ENCODE peak calls at places on chromosomes 13 and 19, in five cellular contexts. M, E, V, D and Z are unnamed samples.

GRCh38 chr13:108902557-108903155 is 273.2 kb downstream of the MYO16 start:
- DNase-seq in M (no peak), E (no peak), V (no peak), D (no peak), Z (peak; percentile 69)

GRCh38 chr19:47779524-47780214 is 1.2 kb downstream of the SELENOW start:
- DNase-seq in M (peak; percentile 30), E (no peak), V (no peak), D (no peak), Z (no peak)

GRCh38 chr19:23254141-23254910 is 4.1 kb upstream of the ZNF724 start:
- DNase-seq in M (no peak), E (no peak), V (no peak), D (no peak), Z (no peak)

GRCh38 chr13:50123862-50124535 is 108.8 kb downstream of the KCNRG start:
- DNase-seq in M (peak; percentile 47), E (peak; percentile 74), V (peak; percentile 85), D (peak; percentile 91), Z (peak; percentile 83)

GRCh38 chr19:31054430-31054829 is 294.8 kb downstream of the TSHZ3 start:
- DNase-seq in M (no peak), E (peak; percentile 9), V (no peak), D (peak; percentile 69), Z (peak; percentile 52)

GRCh38 chr19:6278740-6279619 is 795 bp downstream of the MLLT1 start:
- DNase-seq in M (no peak), E (no peak), V (no peak), D (no peak), Z (no peak)

GRCh38 chr13:97468331-97468730 is 34.4 kb downstream of the RAP2A start:
- DNase-seq in M (no peak), E (no peak), V (no peak), D (no peak), Z (no peak)

GRCh38 chr19:35041548-35042055 is at the start of gene HPN:
- DNase-seq in M (no peak), E (no peak), V (no peak), D (no peak), Z (no peak)

GRCh38 chr13:80251403-80251802 is 89.5 kb downstream of the SPRY2 start:
- DNase-seq in M (no peak), E (no peak), V (no peak), D (peak; percentile 52), Z (peak; percentile 17)

GRCh38 chr19:4911314-4911713 is 2.0 kb downstream of the UHRF1 start:
- DNase-seq in M (no peak), E (no peak), V (no peak), D (peak; percentile 14), Z (peak; percentile 29)

GRCh38 chr13:21413013-21413412 is 46.1 kb downstream of the ZDHHC20 start:
- DNase-seq in M (no peak), E (no peak), V (no peak), D (no peak), Z (peak; percentile 54)

GRCh38 chr13:89950225-89950624 is 1397.3 kb upstream of the MIR17HG start:
- DNase-seq in M (no peak), E (no peak), V (no peak), D (no peak), Z (no peak)

GRCh38 chr13:114031631-114032030 is 57.8 kb upstream of the C13orf46 start:
- DNase-seq in M (no peak), E (no peak), V (no peak), D (no peak), Z (no peak)

GRCh38 chr19:41351339-41352245 is 2.1 kb downstream of the TGFB1 start:
- DNase-seq in M (no peak), E (peak; percentile 86), V (peak; percentile 48), D (peak; percentile 28), Z (peak; percentile 65)

GRCh38 chr13:61600360-61601033 is 184.8 kb upstream of the PCDH20 start:
- DNase-seq in M (no peak), E (no peak), V (no peak), D (no peak), Z (no peak)

GRCh38 chr19:15631817-15632216 is 8.9 kb upstream of the CYP4F3 start:
- DNase-seq in M (no peak), E (peak; percentile 12), V (no peak), D (no peak), Z (no peak)

GRCh38 chr19:46904114-46905060 is 43.6 kb downstream of the ARHGAP35 start:
- DNase-seq in M (no peak), E (no peak), V (peak; percentile 38), D (peak; percentile 77), Z (no peak)

GRCh38 chr19:8589177-8589714 is 12.0 kb upstream of the MYO1F start:
- DNase-seq in M (no peak), E (no peak), V (no peak), D (no peak), Z (no peak)

GRCh38 chr13:111429064-111429558 is 108.7 kb downstream of the TEX29 start:
- DNase-seq in M (no peak), E (no peak), V (peak; percentile 32), D (peak; percentile 73), Z (no peak)

GRCh38 chr19:23943411-23943810 is 28.7 kb downstream of the ZNF726 start:
- DNase-seq in M (no peak), E (no peak), V (no peak), D (no peak), Z (no peak)

GRCh38 chr13:90696656-90697055 is 650.8 kb upstream of the MIR17HG start:
- DNase-seq in M (no peak), E (no peak), V (no peak), D (peak; percentile 5), Z (no peak)

GRCh38 chr13:83819156-83819555 is 63.1 kb downstream of the SLITRK1 start:
- DNase-seq in M (no peak), E (no peak), V (no peak), D (peak; percentile 14), Z (no peak)

GRCh38 chr13:84649853-84650252 is 767.6 kb upstream of the SLITRK1 start:
- DNase-seq in M (no peak), E (no peak), V (no peak), D (no peak), Z (no peak)

GRCh38 chr19:58568731-58569130 is 4.4 kb downstream of the MZF1 start:
- DNase-seq in M (peak; percentile 6), E (no peak), V (peak; percentile 17), D (no peak), Z (no peak)

GRCh38 chr19:5113633-5114586 is 145.0 kb downstream of the KDM4B start:
- DNase-seq in M (no peak), E (no peak), V (no peak), D (no peak), Z (no peak)

DNA sequence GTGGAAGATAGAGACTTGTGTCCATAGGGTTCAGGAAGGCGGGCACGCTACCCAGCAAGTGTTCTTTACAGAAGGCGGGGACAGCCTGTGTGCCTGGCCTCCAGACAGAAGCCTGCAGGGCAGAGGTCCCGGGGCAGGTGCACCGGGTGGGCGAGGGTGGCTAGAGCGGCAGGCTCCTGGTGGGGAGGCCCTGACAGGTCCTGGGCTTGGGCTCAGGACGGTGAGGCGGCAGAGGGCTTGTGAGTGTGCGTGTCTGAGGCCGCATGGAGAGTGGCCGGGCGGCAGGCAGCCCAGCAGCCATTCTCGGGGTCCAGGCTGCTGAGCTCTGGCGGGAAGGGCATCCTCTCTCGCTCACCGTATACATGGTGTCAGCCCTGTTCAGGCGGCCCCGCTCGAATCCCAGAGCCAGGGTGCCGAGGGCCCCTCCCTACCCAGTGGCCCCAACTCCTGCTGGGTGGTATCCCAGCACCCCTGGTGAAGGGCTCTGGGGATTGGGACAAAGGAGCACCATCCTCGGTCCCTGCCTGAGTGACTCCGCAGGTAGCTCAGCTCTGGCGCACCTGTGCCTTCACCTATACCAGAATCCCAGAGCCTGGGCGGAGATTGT is 3.0 kb upstream of the AMH start:
- DNase-seq in M (no peak), E (no peak), V (no peak), D (no peak), Z (no peak)
- H3K27ac ChIP-seq in M (no peak overlapping the region), E (no peak overlapping the region), V (no peak overlapping the region), D (no peak overlapping the region), Z (no peak overlapping the region)

GRCh38 chr13:34044041-34044440 is 226.1 kb downstream of the RFC3 start:
- DNase-seq in M (no peak), E (no peak), V (no peak), D (no peak), Z (peak; percentile 75)
- H3K27ac ChIP-seq in M (no peak overlapping the region), E (no peak overlapping the region), V (no peak overlapping the region), D (peak overlapping the region; percentile 26), Z (peak overlapping the region; percentile 74)

GRCh38 chr19:3358392-3358918 is 7.9 kb upstream of the NFIC start:
- DNase-seq in M (no peak), E (no peak), V (no peak), D (no peak), Z (no peak)
- H3K27ac ChIP-seq in M (peak overlapping the region; percentile 57), E (peak overlapping the region; percentile 25), V (peak overlapping the region; percentile 55), D (no peak overlapping the region), Z (no peak overlapping the region)

GRCh38 chr13:32432856-32433255 is 4.9 kb upstream of the N4BP2L1 start:
- DNase-seq in M (no peak), E (no peak), V (no peak), D (no peak), Z (peak; percentile 70)

GRCh38 chr13:32427852-32428580 is at the start of gene N4BP2L1:
- DNase-seq in M (peak; percentile 63), E (peak; percentile 84), V (peak; percentile 82), D (peak; percentile 22), Z (no peak)

GRCh38 chr13:32429406-32429909 is 1.5 kb upstream of the N4BP2L1 start:
- DNase-seq in M (no peak), E (no peak), V (no peak), D (no peak), Z (no peak)

GRCh38 chr13:32428581-32429072 is 697 bp upstream of the N4BP2L1 start:
- DNase-seq in M (no peak), E (no peak), V (peak; percentile 24), D (no peak), Z (no peak)

DNA sequence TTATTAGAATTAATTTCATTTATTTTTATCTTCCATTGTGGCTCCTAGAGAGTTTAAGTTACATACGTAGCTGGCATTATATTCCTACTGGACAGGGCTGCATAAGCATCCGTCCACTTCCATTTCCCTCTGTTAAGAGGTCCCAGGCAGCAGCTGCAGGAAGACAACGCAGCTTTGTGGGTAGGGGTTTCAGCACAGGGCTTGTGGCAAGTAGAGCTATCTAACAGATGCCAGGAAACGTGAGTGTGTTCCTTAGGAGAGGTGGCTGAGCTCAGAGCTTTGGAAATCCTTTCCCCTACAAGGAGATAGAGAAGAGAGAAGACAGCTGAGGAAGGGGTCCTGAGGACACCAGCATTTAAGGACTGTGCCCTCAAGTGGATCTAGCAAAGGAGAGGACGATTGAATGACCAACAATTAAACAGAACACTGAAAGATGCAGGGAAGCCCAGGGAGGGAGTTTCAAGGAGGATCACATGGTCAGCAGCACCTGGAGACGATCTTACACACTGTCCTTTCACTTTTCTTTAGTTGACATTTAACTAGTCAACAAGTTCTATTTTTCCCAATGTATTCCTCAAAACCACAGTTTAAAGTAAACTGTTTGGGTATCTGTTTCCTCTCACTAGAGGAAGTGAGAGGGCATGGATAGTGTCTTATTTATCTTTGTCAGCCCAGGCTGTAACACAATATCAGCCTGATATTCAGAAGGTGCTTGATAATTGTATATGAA is 2.3 kb upstream of the N4BP2L1 start:
- DNase-seq in M (no peak), E (no peak), V (no peak), D (no peak), Z (no peak)
- H3K27ac ChIP-seq in M (no peak overlapping the region), E (no peak overlapping the region), V (no peak overlapping the region), D (no peak overlapping the region), Z (no peak overlapping the region)

DNA sequence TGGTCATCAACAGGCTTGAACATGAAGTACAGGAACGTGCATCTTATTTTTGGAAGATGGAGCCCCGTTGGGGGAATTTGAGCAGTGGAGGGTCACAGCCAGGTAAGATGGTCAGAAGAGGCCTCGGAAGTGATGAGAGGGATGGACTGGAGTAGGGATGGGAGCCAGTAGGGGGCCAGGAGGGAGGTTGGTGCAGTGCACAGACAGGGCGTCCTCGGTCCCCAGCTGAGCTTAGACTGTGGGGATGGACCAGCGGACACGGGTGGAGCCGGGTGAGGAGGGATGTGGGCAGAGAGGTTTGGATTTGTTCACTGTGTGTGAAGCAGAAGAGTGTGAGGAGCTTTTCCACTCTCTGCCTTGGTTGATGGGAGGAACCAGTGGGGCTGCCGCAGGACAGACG is 10.6 kb downstream of the RPS9 start:
- DNase-seq in M (no peak), E (no peak), V (no peak), D (no peak), Z (no peak)
- H3K27ac ChIP-seq in M (no peak overlapping the region), E (no peak overlapping the region), V (no peak overlapping the region), D (no peak overlapping the region), Z (no peak overlapping the region)